ENCODE peak calls at places on chromosomes 3 and 15, in four cellular contexts. U, A, M and P are unnamed samples.

GRCh38 chr15:95286911-95287769 is 1043.4 kb upstream of the NR2F2 start:
- DNase-seq in A (no peak), M (no peak), U (no peak), P (no peak)

GRCh38 chr3:81352867-81353266 is 408.6 kb downstream of the GBE1 start:
- DNase-seq in A (no peak), U (no peak), M (no peak), P (no peak)

GRCh38 chr3:194761384-194761783 is 75.7 kb downstream of the FAM43A start:
- DNase-seq in M (no peak), U (no peak), A (peak), P (no peak)

GRCh38 chr15:25179673-25180511 is 225.1 kb downstream of the SNRPN start:
- DNase-seq in M (peak), A (peak), U (peak), P (peak)

GRCh38 chr15:36917411-36918267 is 182.7 kb downstream of the MEIS2 start:
- DNase-seq in M (no peak), U (no peak), A (no peak), P (no peak)

GRCh38 chr3:149596136-149596770 is 61.6 kb downstream of the WWTR1 start:
- DNase-seq in A (no peak), U (no peak), M (no peak), P (no peak)

GRCh38 chr3:131749826-131750225 is 247.1 kb upstream of the MRPL3 start:
- DNase-seq in M (no peak), A (no peak), U (no peak), P (no peak)

GRCh38 chr3:14925729-14926591 is 21.4 kb upstream of the NR2C2 start:
- DNase-seq in U (no peak), A (no peak), M (no peak), P (peak)

GRCh38 chr3:32430900-32431299 is 39.2 kb downstream of the CMTM7 start:
- DNase-seq in A (no peak), U (no peak), M (no peak), P (no peak)

GRCh38 chr3:140585828-140586227 is 92.0 kb upstream of the TRIM42 start:
- DNase-seq in U (no peak), A (no peak), M (no peak), P (no peak)

GRCh38 chr3:57434041-57434440 is 110.1 kb downstream of the DNAH12 start:
- DNase-seq in A (no peak), M (no peak), U (no peak), P (no peak)

GRCh38 chr15:66214236-66214635 is 39.3 kb downstream of the MEGF11 start:
- DNase-seq in U (no peak), M (no peak), A (no peak), P (no peak)

GRCh38 chr3:14177580-14178246 is 688 bp downstream of the XPC start:
- DNase-seq in U (no peak), M (no peak), A (no peak), P (no peak)

GRCh38 chr3:64539451-64540196 is 148.2 kb downstream of the ADAMTS9 start:
- DNase-seq in U (no peak), M (no peak), A (no peak), P (peak)

GRCh38 chr3:149376728-149377407 is 581 bp downstream of the TM4SF1 start:
- DNase-seq in M (no peak), U (no peak), A (no peak), P (no peak)

GRCh38 chr15:83282859-83283812 is 1.3 kb downstream of the BNC1 start:
- DNase-seq in M (peak), A (peak), U (no peak), P (peak)

DNA sequence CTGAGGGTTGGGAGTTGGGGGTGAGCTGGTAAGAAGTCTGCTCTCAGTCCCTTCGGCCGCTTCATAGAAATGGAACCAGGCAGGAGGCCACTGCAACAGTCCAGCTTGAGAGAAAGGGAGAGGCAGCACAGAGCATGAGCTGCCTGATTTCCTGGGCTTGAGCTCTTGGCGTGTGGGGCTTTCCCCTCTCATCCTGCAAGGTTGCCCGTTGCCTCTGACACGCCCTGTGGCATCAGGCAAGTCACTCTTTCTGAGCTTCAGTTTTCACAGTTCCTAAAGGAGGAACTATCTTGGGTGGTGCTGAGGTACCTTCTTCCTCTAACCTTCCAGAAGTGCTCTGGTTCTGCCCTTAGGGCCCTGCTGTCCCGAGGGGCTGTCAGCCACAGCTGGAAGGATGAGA is 4.9 kb downstream of the MESP2 start:
- DNase-seq in U (no peak), M (no peak), A (no peak), P (no peak)
- H3K27ac ChIP-seq in U (no peak), M (no peak), A (no peak), P (no peak)

GRCh38 chr15:60395276-60396011 is 2.3 kb downstream of the ANXA2 start:
- DNase-seq in M (no peak), U (no peak), A (no peak), P (no peak)
- H3K27ac ChIP-seq in M (peak), U (no peak), A (peak), P (no peak)

GRCh38 chr3:71512000-71512399 is 71.5 kb downstream of the FOXP1 start:
- DNase-seq in A (no peak), U (no peak), M (no peak), P (no peak)
- H3K27ac ChIP-seq in A (no peak), U (no peak), M (no peak), P (no peak)

GRCh38 chr3:72810063-72810462 is 38.2 kb downstream of the SHQ1 start:
- DNase-seq in M (no peak), U (no peak), A (no peak), P (no peak)
- H3K27ac ChIP-seq in M (no peak), U (no peak), A (no peak), P (no peak)

GRCh38 chr15:92821491-92822116 is 78.5 kb upstream of the CHD2 start:
- DNase-seq in U (no peak), A (no peak), M (no peak), P (no peak)
- H3K27ac ChIP-seq in U (peak), A (no peak), M (no peak), P (no peak)

GRCh38 chr3:113260980-113261920 is 49.9 kb downstream of the BOC start:
- DNase-seq in M (no peak), U (no peak), A (no peak), P (no peak)
- H3K27ac ChIP-seq in M (peak), U (peak), A (peak), P (peak)

GRCh38 chr3:16071246-16071645 is 103.2 kb upstream of the GALNT15 start:
- DNase-seq in M (no peak), U (no peak), A (no peak), P (no peak)

GRCh38 chr3:16076564-16076963 is 97.9 kb upstream of the GALNT15 start:
- DNase-seq in U (no peak), M (no peak), A (no peak), P (no peak)

GRCh38 chr3:16072420-16073110 is 101.9 kb upstream of the GALNT15 start:
- DNase-seq in M (no peak), A (no peak), U (no peak), P (no peak)

GRCh38 chr3:16070707-16071106 is 103.8 kb upstream of the GALNT15 start:
- DNase-seq in M (no peak), U (no peak), A (no peak), P (no peak)

GRCh38 chr3:16073218-16073617 is 101.3 kb upstream of the GALNT15 start:
- DNase-seq in M (no peak), U (no peak), A (no peak), P (no peak)
- H3K27ac ChIP-seq in M (no peak), U (no peak), A (no peak), P (no peak)

GRCh38 chr3:166446291-166446690 is 609.1 kb upstream of the BCHE start:
- DNase-seq in A (no peak), U (no peak), M (no peak), P (no peak)
- H3K27ac ChIP-seq in A (no peak), U (no peak), M (no peak), P (no peak)